ENCODE peak calls at places on chromosomes 1 and 21, in six cellular contexts. S, R, T, B, I and G are unnamed samples. For H3K4me1, the result is how much of the 10 kb centered on the place peaks cover.

GRCh38 chr1:211323156-211324063 is 3.2 kb upstream of the TRAF5 start:
- DNase-seq in T (no peak), S (peak), I (no peak), B (no peak), R (no peak), G (no peak)

GRCh38 chr1:149843302-149844041 is 55.9 kb upstream of the BOLA1 start:
- DNase-seq in R (no peak), T (no peak), B (no peak), S (no peak), I (no peak), G (no peak)

GRCh38 chr1:202200112-202200548 is 6.5 kb downstream of the LGR6 start:
- DNase-seq in S (no peak), I (no peak), R (no peak), T (no peak), B (no peak), G (no peak)

GRCh38 chr21:15498455-15498854 is 231.3 kb upstream of the USP25 start:
- DNase-seq in T (no peak), I (no peak), S (no peak), R (no peak), B (no peak), G (no peak)

GRCh38 chr1:12548279-12549105 is 69.5 kb downstream of the DHRS3 start:
- DNase-seq in I (peak), S (no peak), R (no peak), T (no peak), B (peak), G (no peak)

GRCh38 chr1:176878750-176879536 is 285.6 kb downstream of the ASTN1 start:
- DNase-seq in T (no peak), B (no peak), I (no peak), S (no peak), R (no peak), G (no peak)

GRCh38 chr1:109904105-109904817 is 6.4 kb upstream of the CSF1 start:
- DNase-seq in R (no peak), I (no peak), B (no peak), T (no peak), S (no peak), G (no peak)

GRCh38 chr1:108521990-108522393 is 37.9 kb upstream of the EEIG2 start:
- DNase-seq in I (no peak), R (no peak), S (no peak), B (no peak), T (no peak), G (no peak)

GRCh38 chr1:8604041-8604942 is 213.1 kb downstream of the RERE start:
- DNase-seq in T (no peak), I (no peak), R (no peak), B (no peak), S (no peak), G (no peak)

GRCh38 chr1:37143818-37144217 is 109.5 kb upstream of the GRIK3 start:
- DNase-seq in I (no peak), B (no peak), T (peak), R (no peak), S (no peak), G (no peak)

GRCh38 chr1:94871031-94871430 is 50.9 kb downstream of the SLC44A3 start:
- DNase-seq in T (no peak), I (no peak), S (no peak), R (no peak), B (no peak), G (no peak)

GRCh38 chr1:108050134-108050533 is 85.2 kb upstream of the VAV3 start:
- DNase-seq in I (peak), S (no peak), T (no peak), B (no peak), R (no peak), G (no peak)

GRCh38 chr1:233320023-233320422 is 7.5 kb upstream of the MAP3K21 start:
- DNase-seq in B (no peak), S (no peak), T (no peak), I (no peak), R (no peak), G (no peak)

GRCh38 chr1:8193840-8194406 is 124.0 kb upstream of the SLC45A1 start:
- DNase-seq in I (no peak), B (no peak), S (no peak), T (no peak), R (no peak), G (no peak)

GRCh38 chr21:46608672-46609111 is 3.8 kb upstream of the S100B start:
- DNase-seq in B (no peak), R (no peak), S (no peak), I (no peak), T (no peak), G (no peak)

GRCh38 chr1:208318150-208318734 is 74.1 kb upstream of the PLXNA2 start:
- DNase-seq in B (no peak), I (no peak), R (no peak), S (no peak), T (no peak), G (no peak)

GRCh38 chr1:228768345-228768717 is 33.1 kb downstream of the RHOU start:
- DNase-seq in B (no peak), T (no peak), I (no peak), R (no peak), S (no peak), G (no peak)

GRCh38 chr21:44904141-44904923 is 16.4 kb downstream of the ITGB2 start:
- DNase-seq in S (no peak), I (no peak), B (no peak), T (no peak), R (no peak), G (no peak)

GRCh38 chr1:81477704-81478103 is 323.0 kb upstream of the ADGRL2 start:
- DNase-seq in B (no peak), I (no peak), T (no peak), S (no peak), R (no peak), G (no peak)

GRCh38 chr21:37368536-37369279 is 2.1 kb downstream of the DYRK1A start:
- DNase-seq in S (no peak), T (no peak), B (no peak), I (no peak), R (no peak), G (no peak)

GRCh38 chr1:98732985-98733781 is 71.7 kb downstream of the SNX7 start:
- DNase-seq in R (no peak), S (no peak), B (no peak), I (no peak), T (no peak), G (no peak)

GRCh38 chr1:102252731-102253360 is 256.1 kb upstream of the OLFM3 start:
- DNase-seq in I (no peak), S (no peak), R (no peak), T (no peak), B (no peak), G (no peak)

GRCh38 chr21:38448619-38449186 is 49.6 kb downstream of the ERG start:
- DNase-seq in B (no peak), T (no peak), R (no peak), I (no peak), S (no peak), G (no peak)

GRCh38 chr1:110498270-110498669 is 20.7 kb downstream of the KCNA10 start:
- DNase-seq in I (no peak), R (no peak), S (no peak), T (no peak), B (no peak), G (no peak)

GRCh38 chr1:209651148-209651547 is 1.1 kb downstream of the LAMB3 start:
- DNase-seq in I (no peak), T (no peak), R (peak), S (peak), B (peak), G (no peak)

GRCh38 chr1:89953072-89953626 is 41.8 kb upstream of the ZNF326 start:
- DNase-seq in B (no peak), R (no peak), S (no peak), T (no peak), I (no peak), G (peak)

GRCh38 chr1:203360772-203361171 is 9.8 kb upstream of the FMOD start:
- DNase-seq in R (no peak), I (no peak), T (no peak), B (no peak), S (no peak), G (no peak)

GRCh38 chr1:40802078-40803075 is 18.8 kb downstream of the KCNQ4 start:
- DNase-seq in S (peak), B (peak), T (no peak), I (peak), R (peak), G (peak)

GRCh38 chr1:220370041-220370700 is 97.9 kb upstream of the RAB3GAP2 start:
- DNase-seq in S (no peak), I (no peak), T (peak), R (no peak), B (no peak), G (no peak)

GRCh38 chr1:196651637-196652215 is at the start of gene CFH:
- DNase-seq in I (no peak), R (no peak), B (no peak), T (no peak), S (no peak), G (no peak)

GRCh38 chr1:151047591-151047924 is at the start of gene C1orf56:
- DNase-seq in T (no peak), I (peak), R (peak), B (peak), S (peak), G (peak)

GRCh38 chr1:181094813-181095212 is 6.3 kb downstream of the IER5 start:
- DNase-seq in B (no peak), S (no peak), R (no peak), I (peak), T (no peak), G (peak)

GRCh38 chr1:112110031-112110430 is 120.6 kb upstream of the KCND3 start:
- DNase-seq in B (no peak), S (peak), T (no peak), R (no peak), I (no peak), G (peak)

GRCh38 chr1:145994391-145995120 is 1.8 kb downstream of the TXNIP start:
- DNase-seq in R (no peak), B (no peak), S (no peak), T (no peak), I (peak), G (peak)
- TF ChIP-seq POLR2A in R (peak), B (no peak), S (no peak), T (no peak), I (no peak), G (no peak)

GRCh38 chr1:51663721-51664120 is 46.8 kb downstream of the OSBPL9 start:
- DNase-seq in I (no peak), T (no peak), S (no peak), R (no peak), B (no peak), G (no peak)

GRCh38 chr1:51669191-51669590 is 52.3 kb downstream of the OSBPL9 start:
- DNase-seq in T (no peak), B (no peak), I (no peak), R (no peak), S (no peak), G (no peak)

GRCh38 chr1:51664412-51665240 is 47.7 kb downstream of the OSBPL9 start:
- DNase-seq in S (no peak), T (no peak), I (no peak), B (no peak), R (no peak), G (no peak)

GRCh38 chr1:51666463-51666862 is 49.6 kb downstream of the OSBPL9 start:
- DNase-seq in T (no peak), S (no peak), R (no peak), I (no peak), B (no peak), G (no peak)

GRCh38 chr1:51667556-51667955 is 50.7 kb downstream of the OSBPL9 start:
- DNase-seq in B (no peak), S (no peak), T (no peak), R (no peak), I (no peak), G (no peak)
- H3K4me1 ChIP-seq in B (under half), S (under half), T (half or more), R (under half), I (half or more), G (under half)

GRCh38 chr1:26029864-26030481 is 8.4 kb downstream of the EXTL1 start:
- DNase-seq in B (no peak), S (no peak), R (no peak), T (no peak), I (no peak), G (no peak)

GRCh38 chr1:26028490-26028980 is 7.0 kb downstream of the EXTL1 start:
- DNase-seq in T (no peak), S (no peak), I (no peak), B (no peak), R (no peak), G (no peak)

GRCh38 chr1:26025517-26025916 is 3.9 kb downstream of the EXTL1 start:
- DNase-seq in R (no peak), T (no peak), B (no peak), I (no peak), S (no peak), G (no peak)

GRCh38 chr1:26029054-26029863 is 7.7 kb downstream of the EXTL1 start:
- DNase-seq in S (no peak), T (no peak), R (no peak), B (no peak), I (no peak), G (no peak)

GRCh38 chr1:26027716-26028489 is 6.3 kb downstream of the EXTL1 start:
- DNase-seq in T (no peak), S (no peak), R (no peak), B (no peak), I (no peak), G (no peak)
- H3K4me3 ChIP-seq in T (no peak), S (no peak), R (no peak), B (no peak), I (no peak), G (no peak)

DNA sequence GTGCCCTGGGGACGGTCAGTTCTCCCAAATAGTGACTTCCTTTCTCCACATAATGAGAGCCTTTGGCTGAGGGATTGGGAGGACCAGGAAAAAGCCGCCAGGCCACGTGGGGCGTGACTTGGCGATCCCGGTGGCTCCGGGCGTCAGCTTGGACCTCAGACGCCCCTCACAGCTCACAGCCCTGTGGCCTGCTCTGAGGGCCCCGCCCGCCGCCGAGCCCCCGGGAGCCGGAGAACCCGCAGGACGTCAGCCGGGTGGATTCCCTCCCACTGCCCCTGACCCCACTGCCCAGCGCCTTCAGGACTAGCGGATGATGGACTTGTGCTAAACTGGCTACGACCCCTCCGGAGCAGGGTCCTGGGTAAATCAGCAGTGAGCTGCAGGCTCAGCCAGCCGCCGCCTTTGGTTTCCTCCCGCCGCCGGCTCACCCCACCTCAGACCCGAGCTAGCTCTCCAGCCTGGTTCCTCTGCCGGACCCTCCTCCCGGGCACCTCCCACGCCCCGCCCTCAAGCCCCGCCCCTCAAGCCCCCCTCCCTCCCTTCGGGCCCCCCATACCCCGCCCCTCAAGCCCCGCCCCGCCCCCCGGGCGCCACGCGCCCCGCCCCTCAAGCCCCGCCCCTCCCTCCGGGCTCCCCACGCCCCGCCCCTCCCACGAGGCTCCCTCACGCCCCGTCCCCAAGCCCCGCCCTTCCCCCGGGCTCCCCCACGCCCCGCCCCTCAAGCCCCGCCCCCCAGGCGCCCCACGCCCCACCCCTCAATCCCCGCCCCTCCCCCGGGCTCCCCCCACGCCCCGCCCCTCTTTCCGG is 10.0 kb upstream of the FAAP20 start:
- DNase-seq in T (no peak), I (peak), R (peak), B (peak), S (no peak), G (peak)
- TF ChIP-seq POLR2A in T (no peak), I (peak), R (no peak), B (no peak), S (peak), G (peak)

GRCh38 chr1:236063551-236063918 is 1.4 kb downstream of the NID1 start:
- DNase-seq in R (no peak), B (no peak), I (no peak), T (no peak), S (no peak), G (no peak)

GRCh38 chr1:236060286-236060685 is 4.6 kb downstream of the NID1 start:
- DNase-seq in T (no peak), B (no peak), S (no peak), I (no peak), R (no peak), G (no peak)

GRCh38 chr1:236057546-236057945 is 7.3 kb downstream of the NID1 start:
- DNase-seq in T (no peak), B (no peak), I (no peak), R (no peak), S (no peak), G (no peak)

GRCh38 chr1:236058141-236058626 is 6.7 kb downstream of the NID1 start:
- DNase-seq in R (no peak), B (no peak), I (peak), T (no peak), S (no peak), G (no peak)

GRCh38 chr1:236059011-236059410 is 5.9 kb downstream of the NID1 start:
- DNase-seq in T (no peak), S (no peak), R (no peak), B (no peak), I (peak), G (no peak)
- H3K4me1 ChIP-seq in T (under half), S (under half), R (under half), B (under half), I (half or more), G (under half)